ENCODE peak calls at places on chromosomes 6 and 20, in seven cellular contexts. One of them, this sample, is unnamed.

GRCh38 chr20:23613676-23614075 is 8.0 kb upstream of the CST9 start:
- DNase-seq in GM12878: no peak
- DNase-seq in HCT116: no peak
- DNase-seq in H1: no peak
- DNase-seq in K562: no peak
- DNase-seq in SK-N-SH: no peak
- DNase-seq in HepG2: no peak
- DNase-seq in this sample: no peak

GRCh38 chr20:1119128-1119505 is 715 bp downstream of the PSMF1 start:
- DNase-seq in GM12878: no peak
- DNase-seq in HCT116: no peak
- DNase-seq in H1: no peak
- DNase-seq in K562: no peak
- DNase-seq in SK-N-SH: no peak
- DNase-seq in HepG2: peak
- DNase-seq in this sample: no peak

GRCh38 chr6:19849736-19850135 is 12.6 kb downstream of the ID4 start:
- DNase-seq in GM12878: no peak
- DNase-seq in HCT116: no peak
- DNase-seq in H1: no peak
- DNase-seq in K562: no peak
- DNase-seq in SK-N-SH: no peak
- DNase-seq in HepG2: no peak
- DNase-seq in this sample: no peak

GRCh38 chr6:76861403-76861802 is 601.9 kb downstream of the HTR1B start:
- DNase-seq in GM12878: no peak
- DNase-seq in HCT116: peak
- DNase-seq in H1: peak
- DNase-seq in K562: no peak
- DNase-seq in SK-N-SH: peak
- DNase-seq in HepG2: peak
- DNase-seq in this sample: no peak

GRCh38 chr20:62704341-62704948 is 4.2 kb upstream of the NTSR1 start:
- DNase-seq in GM12878: no peak
- DNase-seq in HCT116: peak
- DNase-seq in H1: no peak
- DNase-seq in K562: no peak
- DNase-seq in SK-N-SH: peak
- DNase-seq in HepG2: peak
- DNase-seq in this sample: peak

GRCh38 chr6:170291271-170292110 is 613 bp upstream of the DLL1 start:
- DNase-seq in GM12878: no peak
- DNase-seq in HCT116: no peak
- DNase-seq in H1: peak
- DNase-seq in K562: no peak
- DNase-seq in SK-N-SH: peak
- DNase-seq in HepG2: no peak
- DNase-seq in this sample: no peak

GRCh38 chr20:19786311-19786710 is 28.3 kb downstream of the RIN2 start:
- DNase-seq in GM12878: no peak
- DNase-seq in HCT116: no peak
- DNase-seq in H1: no peak
- DNase-seq in K562: no peak
- DNase-seq in SK-N-SH: no peak
- DNase-seq in HepG2: no peak
- DNase-seq in this sample: no peak

GRCh38 chr6:7232351-7232750 is 80.6 kb downstream of the SSR1 start:
- DNase-seq in GM12878: no peak
- DNase-seq in HCT116: no peak
- DNase-seq in H1: no peak
- DNase-seq in K562: no peak
- DNase-seq in SK-N-SH: no peak
- DNase-seq in HepG2: no peak
- DNase-seq in this sample: no peak

GRCh38 chr6:70667256-70667710 is 400 bp upstream of the SMAP1 start:
- DNase-seq in GM12878: no peak
- DNase-seq in HCT116: no peak
- DNase-seq in H1: no peak
- DNase-seq in K562: no peak
- DNase-seq in SK-N-SH: no peak
- DNase-seq in HepG2: no peak
- DNase-seq in this sample: peak

GRCh38 chr6:53930330-53930729 is 135.5 kb downstream of the LRRC1 start:
- DNase-seq in GM12878: no peak
- DNase-seq in HCT116: no peak
- DNase-seq in H1: no peak
- DNase-seq in K562: no peak
- DNase-seq in SK-N-SH: no peak
- DNase-seq in HepG2: no peak
- DNase-seq in this sample: no peak

GRCh38 chr6:53932502-53932901 is 137.7 kb downstream of the LRRC1 start:
- DNase-seq in GM12878: no peak
- DNase-seq in HCT116: no peak
- DNase-seq in H1: no peak
- DNase-seq in K562: no peak
- DNase-seq in SK-N-SH: no peak
- DNase-seq in HepG2: no peak
- DNase-seq in this sample: no peak

GRCh38 chr6:53931086-53931485 is 136.3 kb downstream of the LRRC1 start:
- DNase-seq in GM12878: no peak
- DNase-seq in HCT116: no peak
- DNase-seq in H1: no peak
- DNase-seq in K562: no peak
- DNase-seq in SK-N-SH: no peak
- DNase-seq in HepG2: no peak
- DNase-seq in this sample: no peak

GRCh38 chr6:53928641-53929339 is 134.0 kb downstream of the LRRC1 start:
- DNase-seq in GM12878: no peak
- DNase-seq in HCT116: peak
- DNase-seq in H1: no peak
- DNase-seq in K562: no peak
- DNase-seq in SK-N-SH: no peak
- DNase-seq in HepG2: peak
- DNase-seq in this sample: no peak

GRCh38 chr6:53929340-53930120 is 134.7 kb downstream of the LRRC1 start:
- DNase-seq in GM12878: no peak
- DNase-seq in HCT116: peak
- DNase-seq in H1: no peak
- DNase-seq in K562: no peak
- DNase-seq in SK-N-SH: no peak
- DNase-seq in HepG2: no peak
- DNase-seq in this sample: no peak
- TF ChIP-seq SIN3A in GM12878: no peak
- TF ChIP-seq SIN3A in HCT116: no peak
- TF ChIP-seq SIN3A in H1: no peak
- TF ChIP-seq SIN3A in K562: no peak
- TF ChIP-seq SIN3A in SK-N-SH: no peak
- TF ChIP-seq SIN3A in HepG2: no peak
- TF ChIP-seq SIN3A in this sample: no peak

DNA sequence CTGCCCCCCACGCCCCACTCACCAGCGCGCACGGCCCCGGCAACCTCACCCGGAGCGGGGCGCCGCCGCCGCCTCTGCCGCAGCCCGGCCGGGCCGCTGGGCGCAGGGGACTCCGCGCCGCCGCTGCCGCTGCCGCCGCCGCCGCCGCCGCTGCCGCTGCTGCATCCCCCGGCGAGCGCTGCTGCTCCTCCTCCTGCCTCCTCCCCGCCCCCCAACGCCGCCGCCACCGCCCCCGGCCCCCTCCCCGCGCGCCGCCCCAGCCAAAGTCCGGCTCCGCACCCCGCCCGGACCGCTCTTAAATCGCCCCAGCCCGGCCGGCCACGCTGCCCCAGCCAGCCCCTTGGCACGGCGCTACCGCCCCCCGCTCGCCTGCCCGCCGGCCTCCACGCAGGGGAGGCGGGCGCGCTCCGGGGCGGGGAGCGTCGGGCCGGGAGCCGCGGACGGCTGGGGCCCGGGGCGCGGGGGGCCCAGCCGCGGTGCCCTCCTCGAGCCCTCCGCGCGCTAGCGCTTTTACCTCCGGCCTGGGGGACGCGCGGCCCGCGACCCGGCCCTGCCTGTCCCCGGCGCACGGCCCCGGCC is at the start of gene SULF2:
- DNase-seq in GM12878: no peak
- DNase-seq in HCT116: no peak
- DNase-seq in H1: peak
- DNase-seq in K562: no peak
- DNase-seq in SK-N-SH: peak
- DNase-seq in HepG2: no peak
- DNase-seq in this sample: no peak
- TF ChIP-seq SIN3A in GM12878: no peak
- TF ChIP-seq SIN3A in HCT116: no peak
- TF ChIP-seq SIN3A in H1: no peak
- TF ChIP-seq SIN3A in K562: no peak
- TF ChIP-seq SIN3A in SK-N-SH: no peak
- TF ChIP-seq SIN3A in HepG2: no peak
- TF ChIP-seq SIN3A in this sample: no peak

GRCh38 chr20:20821496-20822260 is 109.2 kb upstream of the RALGAPA2 start:
- DNase-seq in GM12878: no peak
- DNase-seq in HCT116: no peak
- DNase-seq in H1: peak
- DNase-seq in K562: no peak
- DNase-seq in SK-N-SH: no peak
- DNase-seq in HepG2: no peak
- DNase-seq in this sample: no peak
- TF ChIP-seq SIN3A in GM12878: no peak
- TF ChIP-seq SIN3A in HCT116: no peak
- TF ChIP-seq SIN3A in H1: no peak
- TF ChIP-seq SIN3A in K562: no peak
- TF ChIP-seq SIN3A in SK-N-SH: no peak
- TF ChIP-seq SIN3A in HepG2: no peak
- TF ChIP-seq SIN3A in this sample: no peak

GRCh38 chr6:46590765-46591164 is 61.9 kb downstream of the CYP39A1 start:
- DNase-seq in GM12878: no peak
- DNase-seq in HCT116: no peak
- DNase-seq in H1: no peak
- DNase-seq in K562: no peak
- DNase-seq in SK-N-SH: no peak
- DNase-seq in HepG2: no peak
- DNase-seq in this sample: no peak

GRCh38 chr6:46583711-46584110 is 68.9 kb downstream of the CYP39A1 start:
- DNase-seq in GM12878: no peak
- DNase-seq in HCT116: no peak
- DNase-seq in H1: no peak
- DNase-seq in K562: no peak
- DNase-seq in SK-N-SH: no peak
- DNase-seq in HepG2: no peak
- DNase-seq in this sample: no peak

GRCh38 chr6:46583081-46583480 is 69.5 kb downstream of the CYP39A1 start:
- DNase-seq in GM12878: no peak
- DNase-seq in HCT116: no peak
- DNase-seq in H1: no peak
- DNase-seq in K562: no peak
- DNase-seq in SK-N-SH: no peak
- DNase-seq in HepG2: no peak
- DNase-seq in this sample: no peak

GRCh38 chr6:46584586-46584985 is 68.0 kb downstream of the CYP39A1 start:
- DNase-seq in GM12878: no peak
- DNase-seq in HCT116: no peak
- DNase-seq in H1: no peak
- DNase-seq in K562: no peak
- DNase-seq in SK-N-SH: no peak
- DNase-seq in HepG2: no peak
- DNase-seq in this sample: no peak

DNA sequence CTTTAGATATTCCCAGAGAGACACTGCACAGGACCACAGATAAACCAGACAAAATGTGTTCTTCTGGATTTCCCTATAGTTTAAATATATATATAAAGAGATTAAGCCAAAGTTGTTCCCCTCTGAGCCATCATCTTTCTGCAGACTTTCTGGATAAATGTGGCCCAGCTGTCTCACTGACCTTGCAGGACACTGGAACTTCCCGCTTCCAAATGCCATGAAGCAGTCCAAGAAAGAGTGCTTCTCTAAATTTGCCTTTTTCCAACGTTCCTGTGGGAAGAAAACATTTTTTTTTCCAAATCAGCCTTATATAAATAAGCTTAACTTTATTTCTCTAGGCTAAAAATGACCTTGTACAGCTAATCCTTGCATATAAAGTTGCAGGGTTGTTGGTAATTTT is 65.7 kb downstream of the CYP39A1 start:
- DNase-seq in GM12878: no peak
- DNase-seq in HCT116: no peak
- DNase-seq in H1: no peak
- DNase-seq in K562: no peak
- DNase-seq in SK-N-SH: no peak
- DNase-seq in HepG2: no peak
- DNase-seq in this sample: no peak
- TF ChIP-seq SIN3A in GM12878: no peak
- TF ChIP-seq SIN3A in HCT116: no peak
- TF ChIP-seq SIN3A in H1: no peak
- TF ChIP-seq SIN3A in K562: no peak
- TF ChIP-seq SIN3A in SK-N-SH: no peak
- TF ChIP-seq SIN3A in HepG2: no peak
- TF ChIP-seq SIN3A in this sample: no peak

GRCh38 chr6:166032366-166033171 is 135.1 kb downstream of the TBXT start:
- DNase-seq in GM12878: no peak
- DNase-seq in HCT116: peak
- DNase-seq in H1: peak
- DNase-seq in K562: no peak
- DNase-seq in SK-N-SH: peak
- DNase-seq in HepG2: no peak
- DNase-seq in this sample: peak
- TF ChIP-seq SIN3A in GM12878: no peak
- TF ChIP-seq SIN3A in HCT116: no peak
- TF ChIP-seq SIN3A in H1: no peak
- TF ChIP-seq SIN3A in K562: no peak
- TF ChIP-seq SIN3A in SK-N-SH: no peak
- TF ChIP-seq SIN3A in HepG2: no peak
- TF ChIP-seq SIN3A in this sample: no peak

DNA sequence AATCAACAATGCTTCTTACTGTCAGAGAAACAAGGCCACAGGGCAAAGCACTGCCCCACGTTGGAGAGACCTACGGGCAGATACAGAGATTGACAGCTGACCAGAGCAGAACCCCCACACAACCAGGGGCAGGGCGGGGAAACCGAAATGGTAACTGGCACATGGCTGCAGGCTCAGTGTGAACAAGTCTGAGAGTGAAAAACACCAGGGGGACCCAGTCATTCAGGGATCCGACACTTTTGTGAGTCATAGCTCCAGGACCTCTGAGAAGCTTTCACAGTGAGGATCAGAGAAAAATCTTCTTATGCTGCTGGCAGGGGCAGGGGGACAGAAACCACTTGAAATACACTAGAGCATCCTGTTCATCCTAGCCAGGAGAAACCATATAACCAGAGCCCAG is 254.2 kb downstream of the C6orf118 start:
- DNase-seq in GM12878: no peak
- DNase-seq in HCT116: no peak
- DNase-seq in H1: no peak
- DNase-seq in K562: no peak
- DNase-seq in SK-N-SH: no peak
- DNase-seq in HepG2: no peak
- DNase-seq in this sample: no peak
- TF ChIP-seq SIN3A in GM12878: no peak
- TF ChIP-seq SIN3A in HCT116: no peak
- TF ChIP-seq SIN3A in H1: no peak
- TF ChIP-seq SIN3A in K562: no peak
- TF ChIP-seq SIN3A in SK-N-SH: no peak
- TF ChIP-seq SIN3A in HepG2: no peak
- TF ChIP-seq SIN3A in this sample: no peak

GRCh38 chr20:56157530-56158203 is 90.9 kb upstream of the MC3R start:
- DNase-seq in GM12878: no peak
- DNase-seq in HCT116: no peak
- DNase-seq in H1: no peak
- DNase-seq in K562: no peak
- DNase-seq in SK-N-SH: no peak
- DNase-seq in HepG2: no peak
- DNase-seq in this sample: no peak
- TF ChIP-seq SIN3A in GM12878: no peak
- TF ChIP-seq SIN3A in HCT116: no peak
- TF ChIP-seq SIN3A in H1: no peak
- TF ChIP-seq SIN3A in K562: no peak
- TF ChIP-seq SIN3A in SK-N-SH: no peak
- TF ChIP-seq SIN3A in HepG2: no peak
- TF ChIP-seq SIN3A in this sample: no peak